ENCODE peak calls at places on chromosomes 3 and 15, in six cellular contexts. U, V, S, W, G and A are unnamed samples.

GRCh38 chr3:46110701-46111493 is 83.6 kb upstream of the XCR1 start:
- DNase-seq in U (no peak), V (no peak), S (no peak), W (peak), G (peak), A (peak)

GRCh38 chr3:39383190-39383912 is at the start of gene SLC25A38:
- DNase-seq in G (peak), S (peak), V (peak), U (peak), W (peak), A (peak)

GRCh38 chr3:184805351-184806038 is 6.5 kb upstream of the VPS8 start:
- DNase-seq in G (no peak), U (no peak), S (no peak), V (no peak), W (no peak), A (peak)

GRCh38 chr3:188124184-188124583 is 29.8 kb upstream of the LPP start:
- DNase-seq in S (no peak), V (no peak), W (no peak), U (no peak), G (no peak), A (no peak)

GRCh38 chr15:56805466-56806146 is 72.3 kb upstream of the ZNF280D start:
- DNase-seq in S (no peak), G (no peak), V (no peak), W (peak), U (peak), A (no peak)

GRCh38 chr15:70466895-70467529 is 296.3 kb downstream of the UACA start:
- DNase-seq in W (peak), U (peak), G (peak), V (no peak), S (no peak), A (peak)

GRCh38 chr3:69675773-69676660 is 63.2 kb upstream of the MITF start:
- DNase-seq in G (no peak), S (no peak), V (no peak), U (no peak), W (no peak), A (no peak)

GRCh38 chr3:111392911-111393351 is 149.1 kb upstream of the CD96 start:
- DNase-seq in V (no peak), W (no peak), S (peak), G (no peak), U (no peak), A (no peak)

GRCh38 chr15:63348392-63348791 is 33.3 kb downstream of the CA12 start:
- DNase-seq in U (peak), V (no peak), W (peak), G (no peak), S (no peak), A (peak)